ENCODE peak calls at places on chromosomes 1 and 21, in ten cellular contexts. Y is right cardiac atrium, Z is transverse colon, C is stomach, N is coronary artery, A is prostate gland, I is A673, L is heart left ventricle, P is heart right ventricle, V is tibial nerve. T is an unnamed sample.

GRCh38 chr1:201260236-201260591 is 23.1 kb upstream of the PKP1 start:
- DNase-seq in I (no peak), C (no peak), N (no peak), P (no peak), L (no peak), V (no peak), Y (no peak), A (no peak), Z (no peak), T (no peak)

GRCh38 chr1:245788269-245788668 is 633.5 kb downstream of the KIF26B start:
- DNase-seq in P (no peak), N (no peak), C (no peak), I (no peak), L (no peak), Z (no peak), Y (no peak), A (no peak), V (no peak), T (no peak)

GRCh38 chr1:145962157-145963102 is 1.9 kb downstream of the ANKRD34A start:
- DNase-seq in C (no peak), I (peak; percentile 54), Y (peak; percentile 82), L (peak; percentile 65), P (peak; percentile 38), V (no peak), N (no peak), Z (peak; percentile 38), A (peak; percentile 57), T (no peak)

GRCh38 chr1:13730751-13731482 is 30.9 kb downstream of the PRDM2 start:
- DNase-seq in P (peak; percentile 9), Z (peak; percentile 74), L (no peak), N (no peak), Y (peak; percentile 46), V (peak; percentile 28), A (peak; percentile 13), C (peak; percentile 50), I (no peak), T (no peak)

GRCh38 chr1:24347159-24347931 is 28.2 kb downstream of the GRHL3 start:
- DNase-seq in A (no peak), N (no peak), Y (no peak), I (no peak), Z (no peak), C (no peak), V (no peak), P (no peak), L (no peak), T (no peak)

GRCh38 chr1:147665521-147665920 is 4.8 kb downstream of the ACP6 start:
- DNase-seq in Z (no peak), Y (no peak), N (no peak), A (no peak), C (no peak), L (no peak), P (no peak), V (no peak), I (no peak), T (no peak)

GRCh38 chr1:235450886-235451457 is 53.3 kb downstream of the B3GALNT2 start:
- DNase-seq in L (no peak), I (no peak), P (no peak), C (no peak), Y (no peak), A (no peak), V (no peak), N (no peak), Z (no peak), T (no peak)

GRCh38 chr1:201399352-201400126 is 415 bp upstream of the LAD1 start:
- DNase-seq in N (no peak), C (peak; percentile 84), P (no peak), Y (peak; percentile 68), Z (peak; percentile 72), A (peak; percentile 55), I (no peak), V (no peak), L (no peak), T (no peak)

GRCh38 chr1:202462342-202463076 is 114.0 kb downstream of the PPP1R12B start:
- DNase-seq in I (no peak), Z (peak; percentile 16), C (no peak), L (no peak), P (peak; percentile 57), V (no peak), N (no peak), Y (no peak), A (peak; percentile 28), T (no peak)

GRCh38 chr1:221715321-221716169 is 26.3 kb downstream of the DUSP10 start:
- DNase-seq in C (no peak), Y (no peak), I (peak; percentile 1), A (peak; percentile 48), L (no peak), N (no peak), V (no peak), Z (no peak), P (no peak), T (no peak)

GRCh38 chr1:188170446-188170845 is 1341.7 kb downstream of the PLA2G4A start:
- DNase-seq in I (no peak), L (no peak), Y (no peak), N (no peak), A (peak; percentile 4), P (no peak), C (no peak), V (no peak), Z (no peak), T (no peak)

GRCh38 chr1:154864189-154864985 is 5.7 kb downstream of the KCNN3 start:
- DNase-seq in P (no peak), N (no peak), Z (no peak), I (no peak), A (no peak), L (no peak), V (no peak), C (no peak), Y (no peak), T (no peak)

GRCh38 chr21:24514081-24514733 is 1093.1 kb downstream of the MRPL39 start:
- DNase-seq in P (no peak), Z (no peak), V (no peak), Y (no peak), I (peak; percentile 3), L (no peak), N (no peak), A (no peak), C (no peak), T (no peak)

GRCh38 chr21:42461881-42462877 is 33.8 kb downstream of the RSPH1 start:
- DNase-seq in V (no peak), A (no peak), Y (no peak), Z (peak; percentile 67), P (no peak), I (no peak), L (no peak), C (peak; percentile 75), N (no peak), T (no peak)

GRCh38 chr1:54362881-54363340 is 43.3 kb downstream of the SSBP3 start:
- DNase-seq in P (no peak), A (no peak), L (no peak), Z (peak; percentile 42), C (no peak), I (no peak), N (no peak), V (no peak), Y (no peak), T (no peak)

GRCh38 chr1:2394220-2394619 is 2.6 kb downstream of the RER1 start:
- DNase-seq in C (no peak), N (no peak), P (no peak), V (no peak), Y (no peak), I (no peak), A (no peak), L (no peak), Z (no peak), T (no peak)
- H3K27ac ChIP-seq in C (peak overlapping the region; percentile 30), N (no peak overlapping the region), P (no peak overlapping the region), V (no peak overlapping the region), Y (no peak overlapping the region), I (no peak overlapping the region), A (no peak overlapping the region), L (no peak overlapping the region), Z (peak overlapping the region; percentile 90), T (no peak overlapping the region)

DNA sequence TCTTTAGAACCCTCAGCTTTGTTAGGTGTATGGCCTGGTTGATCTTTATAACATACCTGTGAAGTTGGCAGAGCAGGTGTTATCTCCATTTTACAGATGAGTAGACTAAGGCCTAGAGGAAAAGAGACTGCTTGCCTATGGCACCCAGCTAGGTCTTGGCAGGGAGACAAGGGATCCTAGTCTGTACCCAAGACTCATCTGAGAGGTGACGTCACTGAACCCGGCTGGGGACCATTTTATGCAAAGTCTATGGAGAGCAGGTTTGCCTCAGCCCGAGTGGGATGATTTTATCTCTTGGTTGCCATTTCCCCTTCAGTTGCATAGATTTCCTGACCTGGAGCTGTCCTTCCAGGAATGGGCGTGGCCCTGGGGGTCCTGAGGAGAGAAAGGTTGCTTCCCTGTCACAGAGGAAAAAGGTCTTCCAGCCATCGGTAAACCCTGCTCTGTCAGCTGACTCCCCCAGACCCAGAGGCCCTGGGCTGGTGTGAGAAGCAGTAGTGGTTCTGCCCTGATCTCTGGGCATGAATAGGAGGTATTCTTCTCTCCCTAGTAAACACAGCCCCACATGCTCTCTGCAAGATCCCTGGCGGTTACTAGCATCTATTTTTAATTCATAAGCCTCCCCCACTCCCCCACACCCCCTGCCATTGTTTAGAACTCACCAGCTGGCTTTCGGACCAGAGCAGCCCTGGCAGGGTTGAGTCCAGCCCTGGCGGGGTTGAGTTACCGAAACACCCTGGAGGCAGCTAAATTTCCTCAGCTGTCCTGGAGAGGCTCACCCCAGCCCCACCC is 19.6 kb downstream of the TMCC2 start:
- DNase-seq in L (no peak), Y (no peak), N (no peak), A (no peak), V (no peak), I (no peak), P (peak; percentile 47), Z (no peak), C (no peak), T (peak; percentile 79)
- H3K27ac ChIP-seq in L (peak overlapping the region; percentile 31), Y (peak overlapping the region; percentile 70), N (peak overlapping the region; percentile 95), A (no peak overlapping the region), V (peak overlapping the region; percentile 51), I (no peak overlapping the region), P (peak overlapping the region; percentile 25), Z (peak overlapping the region; percentile 29), C (no peak overlapping the region), T (peak overlapping the region; percentile 98)

GRCh38 chr1:239896980-239897379 is 194.7 kb upstream of the FMN2 start:
- DNase-seq in Y (no peak), Z (no peak), N (no peak), C (peak; percentile 38), A (no peak), V (no peak), L (no peak), P (no peak), I (no peak), T (no peak)
- H3K27ac ChIP-seq in Y (no peak overlapping the region), Z (no peak overlapping the region), N (no peak overlapping the region), C (no peak overlapping the region), A (no peak overlapping the region), V (no peak overlapping the region), L (no peak overlapping the region), P (no peak overlapping the region), I (no peak overlapping the region), T (no peak overlapping the region)

DNA sequence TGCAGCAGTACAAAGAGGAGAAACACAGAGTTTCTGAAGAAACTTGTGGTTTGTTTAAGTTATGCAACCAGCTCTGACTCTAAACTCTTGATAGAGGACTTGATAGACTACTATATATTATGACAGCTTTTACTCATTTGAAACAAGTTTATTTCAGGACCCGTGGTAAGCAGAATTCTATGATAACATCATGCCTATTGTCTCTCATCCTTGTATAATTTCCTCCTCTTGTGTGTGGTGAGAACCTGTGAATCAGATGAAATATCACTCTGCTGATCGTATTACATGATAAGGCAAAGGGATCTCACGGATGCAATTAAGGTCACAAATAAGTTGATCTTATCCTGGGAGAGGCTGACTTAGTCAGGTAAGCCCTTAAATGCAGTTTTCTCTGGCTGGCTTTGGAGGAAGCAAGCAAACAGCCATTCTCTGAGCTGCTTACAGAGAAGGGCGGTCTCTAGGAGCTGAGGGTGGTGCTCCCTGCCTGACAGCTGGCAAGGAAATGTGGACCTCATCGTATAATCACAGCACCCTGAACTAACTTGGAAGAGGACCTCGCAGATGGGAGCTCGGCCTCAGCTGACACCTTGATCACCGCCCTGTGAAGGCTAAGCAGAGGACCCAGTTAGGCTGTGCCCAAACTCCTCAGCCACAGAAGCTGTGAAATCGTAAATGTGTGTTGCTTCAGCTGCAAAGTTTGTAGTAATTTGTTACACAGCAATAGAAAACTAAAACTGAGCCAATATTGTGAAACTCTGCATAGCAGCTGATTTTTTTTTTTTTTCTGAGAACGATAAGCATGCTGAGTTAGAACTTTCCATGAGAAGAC is 151.1 kb upstream of the DPT start:
- DNase-seq in A (no peak), Y (peak; percentile 69), L (no peak), I (no peak), P (peak; percentile 27), V (peak; percentile 26), C (no peak), Z (peak; percentile 32), N (no peak), T (no peak)
- H3K27ac ChIP-seq in A (no peak overlapping the region), Y (no peak overlapping the region), L (peak overlapping the region; percentile 43), I (no peak overlapping the region), P (peak overlapping the region; percentile 6), V (no peak overlapping the region), C (peak overlapping the region; percentile 41), Z (peak overlapping the region; percentile 36), N (peak overlapping the region; percentile 71), T (no peak overlapping the region)

T was measured in caudate nucleus.